ENCODE peak calls at places on chromosomes 12 and 14, in seven cellular contexts. S, D, X, T, L, B and R are unnamed samples. For H3K9me3, the result is how much of the 10 kb centered on the place peaks cover.

GRCh38 chr12:132827763-132828703 is 636 bp downstream of the GOLGA3 start:
- DNase-seq in S (no peak), D (peak), X (peak), T (peak), L (peak), B (peak), R (peak)

GRCh38 chr12:121531356-121531750 is 49.5 kb downstream of the KDM2B start:
- DNase-seq in S (no peak), D (no peak), X (no peak), T (no peak), L (no peak), B (no peak), R (no peak)

GRCh38 chr12:89167986-89168385 is 184.3 kb downstream of the DUSP6 start:
- DNase-seq in S (no peak), D (no peak), X (no peak), T (no peak), L (no peak), B (no peak), R (no peak)

GRCh38 chr12:78290606-78291345 is 460.1 kb downstream of the NAV3 start:
- DNase-seq in S (no peak), D (no peak), X (no peak), T (peak), L (no peak), B (no peak), R (no peak)

GRCh38 chr12:51222461-51222860 is 4.6 kb upstream of the POU6F1 start:
- DNase-seq in S (no peak), D (no peak), X (peak), T (peak), L (no peak), B (no peak), R (no peak)

GRCh38 chr12:51374346-51374745 is 16.9 kb downstream of the GALNT6 start:
- DNase-seq in S (no peak), D (no peak), X (no peak), T (peak), L (no peak), B (no peak), R (no peak)

GRCh38 chr12:123712780-123713319 is 697 bp downstream of the ATP6V0A2 start:
- DNase-seq in S (no peak), D (no peak), X (no peak), T (no peak), L (no peak), B (no peak), R (peak)

GRCh38 chr12:110281549-110282342 is 699 bp downstream of the ATP2A2 start:
- DNase-seq in S (no peak), D (peak), X (peak), T (peak), L (peak), B (peak), R (peak)

GRCh38 chr12:112380663-112381420 is 1.4 kb downstream of the HECTD4 start:
- DNase-seq in S (no peak), D (no peak), X (no peak), T (no peak), L (no peak), B (peak), R (peak)

GRCh38 chr12:89537389-89537788 is 11.5 kb upstream of the POC1B start:
- DNase-seq in S (no peak), D (no peak), X (no peak), T (no peak), L (no peak), B (no peak), R (no peak)

GRCh38 chr14:85190251-85190650 is 339.7 kb upstream of the FLRT2 start:
- DNase-seq in S (no peak), D (no peak), X (no peak), T (no peak), L (no peak), B (no peak), R (no peak)

DNA sequence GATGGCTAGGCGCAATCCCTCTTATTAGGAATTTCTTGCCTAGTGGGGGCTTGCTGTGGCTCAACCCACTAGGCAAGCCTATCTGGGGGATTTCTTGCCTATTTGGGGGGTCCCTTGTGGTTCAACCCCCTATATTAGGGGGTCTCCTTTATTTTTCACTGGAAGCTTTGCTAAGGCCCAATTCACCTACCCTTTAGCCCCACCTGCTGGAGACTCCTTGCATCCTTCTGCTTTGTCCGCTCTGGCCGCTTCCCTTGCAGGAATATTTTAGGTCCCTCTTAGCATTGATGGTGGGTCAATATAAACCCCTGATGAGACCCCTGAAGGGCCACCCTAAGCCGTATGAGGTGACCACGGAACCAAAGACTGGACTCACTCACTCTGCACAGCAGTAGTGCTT is 1552.1 kb downstream of the AACS start:
- DNase-seq in S (peak), D (no peak), X (no peak), T (no peak), L (no peak), B (no peak), R (no peak)
- TF ChIP-seq CTCF in S (peak), D (no peak), X (peak), T (peak), L (peak), B (peak), R (no peak)

GRCh38 chr12:6778212-6778570 is 5.9 kb downstream of the LAG3 start:
- DNase-seq in S (no peak), D (no peak), X (no peak), T (peak), L (no peak), B (no peak), R (no peak)
- H3K9me3 ChIP-seq in S (under half), D (under half), X (under half), T (under half), L (under half), B (under half), R (under half)

GRCh38 chr12:6488240-6488639 is 4.8 kb downstream of the MRPL51 start:
- DNase-seq in S (no peak), D (no peak), X (no peak), T (no peak), L (no peak), B (no peak), R (no peak)
- TF ChIP-seq CTCF in S (no peak), D (no peak), X (no peak), T (no peak), L (no peak), B (no peak), R (no peak)

GRCh38 chr14:106877527-106877926 is 1351.1 kb downstream of the TMEM121 start:
- DNase-seq in S (no peak), D (no peak), X (no peak), T (no peak), L (no peak), B (peak), R (no peak)

GRCh38 chr14:106875503-106875902 is 1349.1 kb downstream of the TMEM121 start:
- DNase-seq in S (no peak), D (no peak), X (no peak), T (no peak), L (no peak), B (peak), R (no peak)

GRCh38 chr14:106876711-106877110 is 1350.3 kb downstream of the TMEM121 start:
- DNase-seq in S (no peak), D (no peak), X (no peak), T (no peak), L (no peak), B (peak), R (no peak)

GRCh38 chr14:106874365-106874764 is 1348.0 kb downstream of the TMEM121 start:
- DNase-seq in S (no peak), D (no peak), X (no peak), T (no peak), L (no peak), B (peak), R (no peak)

GRCh38 chr14:106872619-106873446 is 1346.5 kb downstream of the TMEM121 start:
- DNase-seq in S (peak), D (peak), X (peak), T (no peak), L (peak), B (peak), R (peak)
- H3K9me3 ChIP-seq in S (under half), D (under half), X (under half), T (under half), L (under half), B (under half), R (under half)

GRCh38 chr14:99039316-99040041 is 232.5 kb downstream of the BCL11B start:
- DNase-seq in S (no peak), D (no peak), X (no peak), T (no peak), L (no peak), B (no peak), R (no peak)
- TF ChIP-seq CTCF in S (no peak), D (no peak), X (no peak), T (no peak), L (no peak), B (no peak), R (no peak)

DNA sequence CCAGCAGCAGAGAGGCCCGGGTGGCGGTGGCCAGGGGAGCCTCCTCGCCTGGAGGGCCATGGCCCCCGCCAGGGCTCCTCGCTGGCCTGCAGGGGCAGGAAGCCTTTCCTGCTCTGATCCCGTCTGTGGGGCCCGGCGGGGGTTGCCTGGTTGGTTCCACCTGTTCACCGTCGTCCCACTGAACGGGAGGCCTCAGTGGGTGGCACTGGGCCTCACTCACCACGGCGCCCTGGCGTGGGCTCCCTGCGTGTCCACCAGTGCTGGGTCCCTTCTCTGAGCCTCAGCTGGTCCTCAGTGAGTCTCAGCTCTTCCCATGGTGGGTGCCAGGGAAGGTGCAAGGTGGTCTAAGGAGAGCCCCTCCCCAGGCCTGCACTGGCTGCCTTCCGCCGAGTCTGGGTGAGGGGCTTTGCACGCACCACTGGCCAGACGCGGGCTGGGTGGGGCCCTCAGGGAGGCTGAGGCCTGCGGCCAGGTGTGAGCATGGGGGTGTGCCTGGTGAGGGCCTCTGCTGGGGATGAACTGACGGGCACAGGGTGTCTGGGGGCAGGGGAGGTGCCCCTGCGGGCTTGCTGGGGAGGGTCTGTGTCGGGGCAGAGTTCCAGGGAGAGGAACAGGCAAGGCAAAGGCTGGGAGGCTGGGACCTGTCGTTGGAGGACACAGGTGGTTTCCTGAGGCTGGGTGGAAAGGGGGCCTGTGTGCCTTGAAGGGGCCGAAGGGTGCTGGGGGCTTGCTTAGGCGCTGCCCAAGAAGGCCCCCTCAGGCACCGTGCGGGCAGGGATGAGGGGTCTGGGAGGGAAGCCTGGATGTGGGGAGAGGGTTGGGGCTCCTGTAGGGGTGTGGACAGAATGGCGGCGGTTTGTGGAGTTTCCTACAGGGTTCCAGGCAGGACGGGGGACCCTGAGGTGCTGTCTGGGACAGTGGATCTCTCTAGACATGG is 339.8 kb downstream of the TMEM121 start:
- DNase-seq in S (no peak), D (no peak), X (peak), T (no peak), L (peak), B (no peak), R (no peak)
- H3K9me3 ChIP-seq in S (under half), D (under half), X (under half), T (under half), L (under half), B (under half), R (under half)

DNA sequence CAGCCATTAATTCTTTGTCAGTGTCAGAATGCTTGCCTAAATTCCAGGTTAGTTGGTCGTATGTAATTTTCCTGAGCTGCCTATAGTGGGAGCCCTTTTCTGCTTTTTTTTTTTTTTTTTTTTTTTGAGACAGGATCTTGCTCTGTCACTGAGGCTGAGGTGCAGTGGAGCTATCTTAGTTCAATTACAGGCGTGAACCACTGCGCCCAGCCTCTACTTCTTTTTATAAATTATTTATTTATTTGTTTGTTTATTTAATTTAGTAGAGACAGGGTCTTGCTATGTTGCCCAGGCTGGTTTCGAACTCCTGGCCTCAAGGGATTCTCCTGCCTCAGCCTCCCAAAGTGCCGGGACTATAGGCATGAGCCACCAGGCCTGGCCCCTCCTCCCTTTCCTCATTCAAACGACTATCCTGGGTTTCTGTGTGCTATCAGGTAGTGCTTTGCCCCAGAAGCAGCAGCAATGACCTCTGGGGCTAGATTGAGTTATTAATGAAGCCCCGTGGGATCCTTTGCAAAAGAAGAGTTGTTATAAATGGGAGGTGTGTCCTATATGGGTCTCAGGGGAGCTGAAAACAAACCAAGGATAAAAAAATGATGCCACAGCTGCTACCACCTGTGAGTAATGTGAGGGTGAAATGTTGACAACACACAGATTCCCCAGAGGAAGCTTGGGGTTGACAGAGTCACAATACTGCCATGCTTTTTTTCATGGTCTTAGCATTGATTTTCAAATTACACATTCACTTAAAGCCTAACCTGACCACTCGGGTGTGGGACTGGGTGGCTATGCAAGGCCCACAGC is 34.6 kb upstream of the NFKBIA start:
- DNase-seq in S (no peak), D (no peak), X (no peak), T (no peak), L (no peak), B (peak), R (no peak)
- TF ChIP-seq CTCF in S (peak), D (no peak), X (peak), T (peak), L (no peak), B (peak), R (no peak)

GRCh38 chr12:34219046-34219770 is 196.9 kb downstream of the ALG10 start:
- DNase-seq in S (no peak), D (no peak), X (no peak), T (peak), L (no peak), B (no peak), R (no peak)
- H3K9me3 ChIP-seq in S (under half), D (under half), X (under half), T (under half), L (under half), B (under half), R (under half)